ENCODE peak calls at places on chromosomes 7 and 10, in ten cellular contexts. E is AG10803; B is left ventricle myocardium inferior; Q is NCI-H524; P is effector memory CD8-positive, alpha-beta T cell; G is left ventricle myocardium superior; Z is ACHN; D is AG08395; N is cerebellar cortex; J is AG08396. C is an unnamed sample.
A peak's percentile ranks its signal among the peaks of the same experiment; 100 is the strongest.

GRCh38 chr7:15686209-15686956 is at the start of gene MEOX2:
- DNase-seq in E (peak; percentile 39), N (no peak), Z (no peak), P (no peak), Q (peak; percentile 86), J (peak; percentile 26), B (peak; percentile 84), D (peak; percentile 41), G (peak; percentile 89), C (no peak)

GRCh38 chr7:124712017-124712416 is 53.6 kb downstream of the GPR37 start:
- DNase-seq in G (no peak), D (no peak), B (no peak), Q (no peak), J (no peak), P (no peak), E (peak; percentile 6), Z (no peak), N (no peak), C (no peak)

GRCh38 chr10:33661580-33662269 is 327.3 kb upstream of the NRP1 start:
- DNase-seq in N (no peak), Q (peak; percentile 68), E (peak; percentile 98), J (peak; percentile 14), P (no peak), Z (no peak), G (peak; percentile 77), B (peak; percentile 72), D (peak; percentile 93), C (peak; percentile 94)

GRCh38 chr7:24560772-24561171 is 12.5 kb upstream of the PALS2 start:
- DNase-seq in P (no peak), J (no peak), Z (no peak), E (no peak), Q (no peak), D (no peak), N (no peak), G (no peak), B (no peak), C (no peak)

GRCh38 chr7:158941821-158942605 is 85.7 kb downstream of the DYNC2I1 start:
- DNase-seq in J (no peak), B (no peak), E (no peak), D (no peak), G (no peak), P (no peak), Q (no peak), Z (no peak), N (no peak), C (no peak)

GRCh38 chr7:109545686-109546085 is 976.0 kb downstream of the DNAJB9 start:
- DNase-seq in P (no peak), E (no peak), J (no peak), G (no peak), Z (no peak), Q (no peak), N (no peak), D (no peak), B (no peak), C (no peak)

GRCh38 chr10:85510682-85511081 is 855.9 kb downstream of the GRID1 start:
- DNase-seq in D (no peak), Q (no peak), B (peak; percentile 14), E (no peak), P (no peak), G (no peak), N (no peak), Z (no peak), J (no peak), C (no peak)

GRCh38 chr7:1512781-1513656 is 8.8 kb upstream of the INTS1 start:
- DNase-seq in Z (peak; percentile 85), B (peak; percentile 85), Q (no peak), J (peak; percentile 80), G (peak; percentile 89), N (no peak), D (peak; percentile 75), P (no peak), E (peak; percentile 67), C (peak; percentile 83)

C was measured in AML-193.